ENCODE peak calls at places on chromosomes 6 and 20, in eight cellular contexts. B, Y, U, T, F, J, O and H are unnamed samples.
A peak's percentile ranks its signal among the peaks of the same experiment; 100 is the strongest.

GRCh38 chr6:168318579-168319278 is 848 bp downstream of the DACT2 start:
- DNase-seq in O (no peak), T (peak; percentile 30), F (no peak), J (no peak), B (no peak), U (no peak), Y (no peak), H (no peak)

GRCh38 chr6:83138118-83138722 is 54.8 kb downstream of the PGM3 start:
- DNase-seq in O (no peak), Y (no peak), T (no peak), B (no peak), J (no peak), U (no peak), F (no peak), H (no peak)

GRCh38 chr6:135191508-135192255 is 10.6 kb downstream of the MYB start:
- DNase-seq in J (no peak), T (no peak), B (no peak), O (no peak), Y (no peak), F (no peak), U (no peak), H (no peak)

GRCh38 chr20:31537859-31538245 is 23.6 kb downstream of the HM13 start:
- DNase-seq in T (no peak), O (no peak), J (no peak), B (no peak), Y (no peak), F (no peak), U (no peak), H (no peak)

GRCh38 chr6:38910207-38910606 is 138.4 kb upstream of the GLP1R start:
- DNase-seq in F (no peak), B (no peak), J (no peak), Y (no peak), U (no peak), T (no peak), O (no peak), H (no peak)

GRCh38 chr6:138815797-138816528 is 20.1 kb downstream of the ECT2L start:
- DNase-seq in B (no peak), J (peak; percentile 56), F (peak; percentile 71), O (peak; percentile 66), U (no peak), T (peak; percentile 67), Y (no peak), H (peak; percentile 78)

GRCh38 chr6:32664827-32665362 is 1.6 kb downstream of the HLA-DQB1 start:
- DNase-seq in B (no peak), T (peak; percentile 10), J (no peak), O (no peak), U (peak; percentile 39), F (no peak), Y (no peak), H (no peak)

GRCh38 chr6:12344949-12345693 is 55.0 kb downstream of the EDN1 start:
- DNase-seq in T (no peak), J (no peak), U (no peak), B (no peak), Y (no peak), F (no peak), O (no peak), H (no peak)

GRCh38 chr20:3995067-3995748 is 20.1 kb downstream of the RNF24 start:
- DNase-seq in B (no peak), Y (no peak), F (peak; percentile 12), T (no peak), U (no peak), O (peak; percentile 79), J (no peak), H (peak; percentile 40)

GRCh38 chr6:158232445-158233213 is 64.5 kb downstream of the GTF2H5 start:
- DNase-seq in O (peak; percentile 66), B (peak; percentile 49), T (peak; percentile 63), Y (peak; percentile 31), J (peak; percentile 76), F (peak; percentile 54), U (peak; percentile 61), H (peak; percentile 59)

GRCh38 chr6:95128439-95128838 is 448.9 kb upstream of the MANEA start:
- DNase-seq in O (no peak), Y (no peak), T (no peak), U (no peak), F (no peak), B (no peak), J (no peak), H (no peak)

GRCh38 chr6:36599791-36600209 is 5.6 kb downstream of the SRSF3 start:
- DNase-seq in Y (no peak), F (peak; percentile 46), O (peak; percentile 65), J (no peak), B (no peak), U (no peak), T (peak; percentile 56), H (no peak)

GRCh38 chr6:30327232-30327746 is 562 bp downstream of the TRIM39 start:
- DNase-seq in O (peak; percentile 0), B (no peak), J (no peak), Y (no peak), F (no peak), T (no peak), U (no peak), H (no peak)

GRCh38 chr6:44542401-44543116 is 155.1 kb downstream of the CDC5L start:
- DNase-seq in U (peak; percentile 9), T (peak; percentile 65), B (no peak), J (no peak), Y (no peak), O (no peak), F (no peak), H (peak; percentile 44)

GRCh38 chr20:19806806-19807691 is 49.0 kb downstream of the RIN2 start:
- DNase-seq in U (no peak), F (no peak), B (no peak), Y (no peak), J (no peak), T (no peak), O (peak; percentile 82), H (peak; percentile 54)

GRCh38 chr6:170253226-170253909 is 37.5 kb downstream of the DLL1 start:
- DNase-seq in F (no peak), O (no peak), Y (no peak), B (no peak), T (no peak), U (no peak), J (no peak), H (no peak)

GRCh38 chr6:78953798-78954197 is 86.4 kb downstream of the IRAK1BP1 start:
- DNase-seq in Y (no peak), T (no peak), O (no peak), J (no peak), F (no peak), U (no peak), B (no peak), H (no peak)

GRCh38 chr6:106379951-106380350 is 19.4 kb downstream of the CRYBG1 start:
- DNase-seq in T (no peak), Y (no peak), J (no peak), F (no peak), O (no peak), B (no peak), U (no peak), H (no peak)

GRCh38 chr6:16684896-16685554 is 76.2 kb downstream of the ATXN1 start:
- DNase-seq in O (peak; percentile 90), U (no peak), Y (peak; percentile 40), B (no peak), T (no peak), J (peak; percentile 36), F (peak; percentile 90), H (peak; percentile 50)

DNA sequence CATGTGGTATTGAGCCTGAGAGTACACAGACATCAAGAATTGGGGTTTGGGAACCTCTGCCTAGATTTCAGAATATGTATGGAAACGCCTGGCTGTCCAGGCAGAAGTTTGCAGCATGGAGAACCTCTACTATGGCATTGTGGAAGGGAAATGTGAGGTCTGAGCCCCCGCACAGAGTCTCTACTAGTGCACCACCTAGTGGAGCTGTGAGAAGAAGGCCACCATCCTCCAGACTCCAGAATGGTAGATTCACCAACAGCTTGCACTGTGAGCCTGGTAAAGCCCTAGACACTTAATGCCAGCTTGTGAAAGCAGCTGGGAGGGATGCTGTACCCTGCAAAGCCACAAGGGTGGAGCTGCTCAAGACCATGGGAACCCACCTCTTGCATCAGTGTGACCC is 658.2 kb downstream of the HACE1 start:
- DNase-seq in T (no peak), Y (no peak), B (no peak), F (no peak), O (no peak), J (no peak), U (no peak), H (no peak)
- TF ChIP-seq CTCF in T (no peak), Y (no peak), B (no peak), F (no peak), O (no peak), J (no peak), U (no peak), H (no peak)

GRCh38 chr6:57173056-57173885 is 1.1 kb downstream of the BAG2 start:
- DNase-seq in J (peak; percentile 41), Y (no peak), U (peak; percentile 25), B (no peak), T (peak; percentile 28), F (no peak), O (peak; percentile 36), H (peak; percentile 47)

GRCh38 chr6:57177545-57178225 is 5.6 kb downstream of the BAG2 start:
- DNase-seq in B (no peak), J (no peak), Y (no peak), T (no peak), U (peak; percentile 46), F (no peak), O (no peak), H (no peak)

GRCh38 chr6:57174511-57174907 is 2.4 kb downstream of the BAG2 start:
- DNase-seq in F (no peak), Y (no peak), U (no peak), J (no peak), T (no peak), O (no peak), B (no peak), H (no peak)

GRCh38 chr6:57173886-57174510 is 1.9 kb downstream of the BAG2 start:
- DNase-seq in O (peak; percentile 86), J (no peak), Y (no peak), B (no peak), T (peak; percentile 47), F (peak; percentile 48), U (no peak), H (peak; percentile 76)

GRCh38 chr6:57172136-57173055 is at the start of gene BAG2:
- DNase-seq in J (peak; percentile 92), U (peak; percentile 89), F (peak; percentile 92), T (peak; percentile 92), O (peak; percentile 90), Y (peak; percentile 77), B (peak; percentile 77), H (peak; percentile 92)
- TF ChIP-seq CTCF in J (no peak), U (peak; percentile 9), F (peak; percentile 31), T (peak; percentile 25), O (no peak), Y (no peak), B (peak; percentile 27), H (peak; percentile 11)

GRCh38 chr6:15248451-15249370 is 2.8 kb downstream of the JARID2 start:
- DNase-seq in U (peak; percentile 98), F (peak; percentile 92), B (peak; percentile 89), J (peak; percentile 95), T (peak; percentile 99), O (peak; percentile 94), Y (peak; percentile 87), H (peak; percentile 97)
- TF ChIP-seq CTCF in U (peak; percentile 13), F (peak; percentile 47), B (peak; percentile 23), J (no peak), T (peak; percentile 43), O (peak; percentile 44), Y (no peak), H (peak; percentile 32)

DNA sequence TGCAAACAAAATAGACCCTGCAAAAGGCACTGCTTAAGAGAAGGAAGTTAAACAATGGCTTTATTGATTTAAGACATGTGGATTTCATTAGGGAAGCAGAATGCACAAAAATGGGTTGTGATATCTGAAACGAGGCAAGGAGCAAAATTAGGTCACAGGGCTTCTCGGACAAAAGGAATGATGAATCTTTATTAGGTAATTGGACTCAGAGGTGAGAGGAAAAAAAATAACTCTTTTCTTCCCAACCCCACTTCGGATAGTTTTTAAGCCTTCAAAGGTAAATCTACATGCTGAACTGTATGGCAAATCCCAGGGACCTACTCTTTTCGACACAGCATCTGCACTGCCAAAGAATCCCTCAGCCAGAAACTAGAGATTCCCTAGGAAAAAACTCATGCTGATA is 183.0 kb upstream of the TAB2 start:
- DNase-seq in F (no peak), O (peak; percentile 50), T (no peak), J (no peak), U (no peak), Y (no peak), B (no peak), H (peak; percentile 69)
- TF ChIP-seq CTCF in F (no peak), O (no peak), T (no peak), J (no peak), U (no peak), Y (no peak), B (no peak), H (no peak)